ENCODE peak calls at places on chromosomes 11 and 22, in seven cellular contexts. M is Daoy, R is mucosa of gallbladder, K is HEK293T, I is NCI-H345, N is T-helper 2 cell, B is SHP77 treated with DMSO at 0.1 percent for 48 hours. C is an unnamed sample.

GRCh38 chr22:27213766-27214581 is 556.6 kb downstream of the MIAT start:
- DNase-seq in M (peak; percentile 24), I (no peak), R (peak; percentile 49), N (no peak), K (no peak), B (no peak), C (no peak)

GRCh38 chr11:88297320-88298263 is 39.9 kb downstream of the CTSC start:
- DNase-seq in N (no peak), R (no peak), I (no peak), M (no peak), B (no peak), K (peak; percentile 9), C (no peak)

GRCh38 chr11:111367411-111368284 is 11.4 kb downstream of the POU2AF1 start:
- DNase-seq in I (no peak), K (no peak), R (no peak), N (no peak), M (no peak), B (no peak), C (no peak)

GRCh38 chr22:23404689-23405365 is 175.3 kb downstream of the IGLL1 start:
- DNase-seq in K (no peak), B (no peak), N (no peak), M (peak; percentile 47), R (peak; percentile 42), I (no peak), C (no peak)

GRCh38 chr11:68567553-68567952 is 107.0 kb downstream of the PPP6R3 start:
- DNase-seq in B (no peak), N (no peak), R (no peak), I (no peak), K (no peak), M (no peak), C (no peak)

GRCh38 chr11:17014321-17014773 is at the start of gene PLEKHA7:
- DNase-seq in I (peak; percentile 35), B (no peak), M (peak; percentile 33), N (no peak), K (peak; percentile 60), R (no peak), C (no peak)

GRCh38 chr11:73976451-73977151 is 6.0 kb downstream of the UCP2 start:
- DNase-seq in M (no peak), I (no peak), K (no peak), B (no peak), R (no peak), N (no peak), C (no peak)

GRCh38 chr11:74282421-74282820 is 29.0 kb downstream of the P4HA3 start:
- DNase-seq in K (no peak), N (no peak), M (no peak), R (no peak), B (no peak), I (no peak), C (no peak)

GRCh38 chr11:121615506-121615905 is 162.7 kb upstream of the SORL1-AS1 start:
- DNase-seq in M (peak; percentile 15), R (no peak), B (no peak), I (no peak), K (no peak), N (no peak), C (no peak)

GRCh38 chr22:35882226-35883027 is 146.2 kb downstream of the RBFOX2 start:
- DNase-seq in N (no peak), R (no peak), I (no peak), B (no peak), M (no peak), K (no peak), C (no peak)

GRCh38 chr11:12329797-12330196 is 47.6 kb upstream of the PARVA start:
- DNase-seq in I (no peak), B (no peak), R (no peak), K (no peak), M (no peak), N (no peak), C (no peak)

GRCh38 chr11:1959786-1960185 is 12.7 kb downstream of the MRPL23 start:
- DNase-seq in B (no peak), M (no peak), N (no peak), K (no peak), I (no peak), R (no peak), C (no peak)

GRCh38 chr11:74159642-74160041 is 11.2 kb downstream of the C2CD3 start:
- DNase-seq in N (no peak), R (no peak), K (no peak), B (no peak), I (no peak), M (no peak), C (no peak)

GRCh38 chr11:106178361-106178760 is 100.9 kb downstream of the AASDHPPT start:
- DNase-seq in K (no peak), M (no peak), R (no peak), N (no peak), I (no peak), B (no peak), C (no peak)

GRCh38 chr11:12733091-12733490 is 58.9 kb downstream of the TEAD1 start:
- DNase-seq in K (no peak), I (no peak), R (no peak), B (no peak), N (no peak), M (no peak), C (no peak)